ENCODE peak calls at places on chromosomes 16 and 17, in seven cellular contexts. B is aorta; E is tibial artery; J is neural progenitor cell; Y is T-cell; G is NCI-H2081; R is central memory CD8-positive, alpha-beta T cell. W is an unnamed sample.

GRCh38 chr16:30004811-30005242 is 6.0 kb downstream of the DOC2A start:
- DNase-seq in J (no peak), E (no peak), R (no peak), Y (no peak), B (no peak), G (peak), W (peak)

GRCh38 chr17:59001158-59001814 is 105.4 kb downstream of the TRIM37 start:
- DNase-seq in R (peak), B (peak), J (no peak), E (no peak), G (no peak), Y (peak), W (no peak)

GRCh38 chr16:87784812-87785211 is 19.0 kb upstream of the KLHDC4 start:
- DNase-seq in R (no peak), G (no peak), B (no peak), J (peak), E (no peak), Y (no peak), W (no peak)

GRCh38 chr17:73043686-73044581 is 48.6 kb downstream of the SLC39A11 start:
- DNase-seq in Y (no peak), G (no peak), B (no peak), R (no peak), J (no peak), E (no peak), W (no peak)

GRCh38 chr17:44636562-44636961 is 19.7 kb upstream of the MEIOC start:
- DNase-seq in B (no peak), Y (no peak), G (peak), E (no peak), J (peak), R (no peak), W (peak)

GRCh38 chr17:59838196-59838911 is 54.4 kb downstream of the TUBD1 start:
- DNase-seq in R (no peak), J (no peak), Y (no peak), E (no peak), G (no peak), B (no peak), W (no peak)

GRCh38 chr17:70313450-70313849 is 144.1 kb downstream of the KCNJ2 start:
- DNase-seq in J (no peak), B (no peak), R (no peak), E (no peak), G (no peak), Y (no peak), W (no peak)

GRCh38 chr17:51189628-51190027 is 23.4 kb downstream of the NME2 start:
- DNase-seq in J (no peak), B (no peak), R (no peak), E (no peak), Y (no peak), G (no peak), W (no peak)

GRCh38 chr16:1745181-1745899 is 26.0 kb downstream of the NME3 start:
- DNase-seq in R (no peak), Y (no peak), E (no peak), B (no peak), J (no peak), G (no peak), W (no peak)

GRCh38 chr16:67845291-67846062 is 1.3 kb upstream of the NUTF2 start:
- DNase-seq in J (no peak), B (no peak), Y (no peak), G (no peak), R (no peak), E (no peak), W (no peak)

GRCh38 chr17:12666718-12667117 is 1.0 kb downstream of the MYOCD start:
- DNase-seq in E (no peak), J (no peak), R (no peak), G (no peak), B (no peak), Y (no peak), W (no peak)

GRCh38 chr17:45248132-45248936 is 13.6 kb downstream of the SPATA32 start:
- DNase-seq in B (no peak), G (peak), E (no peak), R (peak), Y (peak), J (peak), W (peak)

GRCh38 chr17:35849469-35850348 is 19.0 kb downstream of the HEATR9 start:
- DNase-seq in Y (peak), B (no peak), G (peak), E (no peak), J (peak), R (peak), W (peak)

GRCh38 chr17:50211249-50212120 is 10.1 kb upstream of the COL1A1 start:
- DNase-seq in R (no peak), E (peak), J (no peak), B (peak), Y (no peak), G (no peak), W (no peak)

GRCh38 chr17:80552523-80552922 is 7.9 kb downstream of the RPTOR start:
- DNase-seq in R (no peak), G (no peak), E (no peak), Y (no peak), J (no peak), B (no peak), W (no peak)

GRCh38 chr17:56185491-56185890 is 32.2 kb downstream of the ANKFN1 start:
- DNase-seq in E (no peak), R (no peak), J (no peak), Y (no peak), B (no peak), G (no peak), W (no peak)

GRCh38 chr17:50059256-50059655 is 3.3 kb downstream of the ITGA3 start:
- DNase-seq in R (no peak), Y (no peak), J (no peak), B (no peak), E (no peak), G (no peak), W (peak)

GRCh38 chr16:845349-845740 is 44.8 kb upstream of the GNG13 start:
- DNase-seq in Y (no peak), J (no peak), E (no peak), G (no peak), R (no peak), B (no peak), W (no peak)

GRCh38 chr16:7316266-7316888 is 16.3 kb upstream of the RBFOX1 start:
- DNase-seq in J (no peak), R (no peak), B (no peak), G (no peak), Y (no peak), E (no peak), W (no peak)

GRCh38 chr16:17024514-17024913 is 446.2 kb downstream of the XYLT1 start:
- DNase-seq in Y (no peak), J (no peak), E (no peak), B (no peak), G (no peak), R (no peak), W (no peak)

GRCh38 chr16:2841606-2842339 is 11.7 kb downstream of the ZG16B start:
- DNase-seq in G (no peak), E (peak), B (no peak), J (no peak), Y (no peak), R (no peak), W (no peak)